ENCODE peak calls at places on chromosomes 13 and 19, in four cellular contexts. One of them, this sample, is unnamed.
A peak's percentile ranks its signal among the peaks of the same experiment; 100 is the strongest.

GRCh38 chr13:101309014-101309619 is 107.2 kb downstream of the NALCN start:
- DNase-seq in dorsolateral prefrontal cortex: no peak
- DNase-seq in sigmoid colon: no peak
- DNase-seq in OCI-LY7: no peak
- DNase-seq in this sample: no peak

GRCh38 chr13:25819856-25820530 is 231.8 kb downstream of the SHISA2 start:
- DNase-seq in dorsolateral prefrontal cortex: no peak
- DNase-seq in sigmoid colon: no peak
- DNase-seq in OCI-LY7: no peak
- DNase-seq in this sample: no peak

GRCh38 chr13:41199526-41199925 is 5.2 kb upstream of the KBTBD7 start:
- DNase-seq in dorsolateral prefrontal cortex: no peak
- DNase-seq in sigmoid colon: no peak
- DNase-seq in OCI-LY7: peak; percentile 42
- DNase-seq in this sample: no peak

GRCh38 chr13:49532593-49532992 is 36.8 kb downstream of the PHF11 start:
- DNase-seq in dorsolateral prefrontal cortex: no peak
- DNase-seq in sigmoid colon: no peak
- DNase-seq in OCI-LY7: no peak
- DNase-seq in this sample: no peak

GRCh38 chr13:107079423-107080099 is 511.6 kb upstream of the ARGLU1 start:
- DNase-seq in dorsolateral prefrontal cortex: no peak
- DNase-seq in sigmoid colon: no peak
- DNase-seq in OCI-LY7: peak; percentile 20
- DNase-seq in this sample: no peak

GRCh38 chr13:101977475-101977874 is 424.4 kb downstream of the FGF14 start:
- DNase-seq in dorsolateral prefrontal cortex: no peak
- DNase-seq in sigmoid colon: no peak
- DNase-seq in OCI-LY7: no peak
- DNase-seq in this sample: no peak

GRCh38 chr13:43180837-43181236 is 157.5 kb downstream of the DNAJC15 start:
- DNase-seq in dorsolateral prefrontal cortex: no peak
- DNase-seq in sigmoid colon: no peak
- DNase-seq in OCI-LY7: no peak
- DNase-seq in this sample: no peak

GRCh38 chr19:2318923-2319322 is 9.5 kb downstream of the LSM7 start:
- DNase-seq in dorsolateral prefrontal cortex: no peak
- DNase-seq in sigmoid colon: no peak
- DNase-seq in OCI-LY7: no peak
- DNase-seq in this sample: no peak

GRCh38 chr13:36543671-36544070 is 111.4 kb downstream of the CCNA1 start:
- DNase-seq in dorsolateral prefrontal cortex: no peak
- DNase-seq in sigmoid colon: no peak
- DNase-seq in OCI-LY7: no peak
- DNase-seq in this sample: no peak

GRCh38 chr19:23527797-23528196 is 132.5 kb upstream of the ZNF91 start:
- DNase-seq in dorsolateral prefrontal cortex: no peak
- DNase-seq in sigmoid colon: no peak
- DNase-seq in OCI-LY7: peak; percentile 2
- DNase-seq in this sample: no peak

GRCh38 chr13:40665061-40665753 is 1.2 kb downstream of the FOXO1 start:
- DNase-seq in dorsolateral prefrontal cortex: no peak
- DNase-seq in sigmoid colon: no peak
- DNase-seq in OCI-LY7: peak; percentile 68
- DNase-seq in this sample: no peak

DNA sequence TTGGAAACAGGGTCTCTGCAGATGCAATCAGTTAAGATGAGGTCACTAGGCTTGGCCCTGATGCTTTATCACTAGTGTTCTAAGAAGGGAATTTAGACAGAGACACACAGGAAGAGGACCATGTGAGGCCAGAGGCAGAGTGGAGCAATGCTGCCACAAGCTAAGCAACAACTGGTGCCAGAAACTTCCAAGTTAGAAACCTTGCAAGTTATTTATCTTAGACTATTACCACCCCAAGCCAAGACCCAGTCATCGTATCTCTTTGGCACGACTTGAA is 81.1 kb downstream of the DOCK9 start:
- DNase-seq in dorsolateral prefrontal cortex: no peak
- DNase-seq in sigmoid colon: no peak
- DNase-seq in OCI-LY7: no peak
- DNase-seq in this sample: no peak
- H3K4me3 ChIP-seq in dorsolateral prefrontal cortex: no peak overlapping the region
- H3K4me3 ChIP-seq in sigmoid colon: no peak overlapping the region
- H3K4me3 ChIP-seq in OCI-LY7: no peak overlapping the region
- H3K4me3 ChIP-seq in this sample: no peak overlapping the region

DNA sequence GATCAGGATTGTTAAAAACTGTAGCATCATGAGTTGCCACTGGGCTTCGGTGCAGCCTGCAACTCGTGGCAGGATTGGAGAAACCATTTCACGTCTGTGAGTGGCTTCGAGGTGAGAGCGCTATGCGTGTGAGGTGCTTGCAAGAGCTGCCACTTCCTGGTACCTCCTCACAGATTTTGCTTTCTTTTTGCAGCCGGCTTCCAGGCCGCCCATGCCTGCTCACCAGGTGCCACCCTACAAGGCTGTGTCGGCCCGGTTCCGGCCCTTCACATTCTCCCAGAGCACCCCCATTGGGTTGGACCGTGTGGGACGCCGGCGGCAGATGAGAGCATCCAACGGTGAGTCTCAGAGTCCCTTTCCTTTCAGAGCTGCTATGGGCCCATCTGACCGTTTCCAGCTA is 57.9 kb upstream of the C1QTNF9 start:
- DNase-seq in dorsolateral prefrontal cortex: no peak
- DNase-seq in sigmoid colon: peak; percentile 52
- DNase-seq in OCI-LY7: no peak
- DNase-seq in this sample: no peak
- H3K4me3 ChIP-seq in dorsolateral prefrontal cortex: no peak overlapping the region
- H3K4me3 ChIP-seq in sigmoid colon: no peak overlapping the region
- H3K4me3 ChIP-seq in OCI-LY7: no peak overlapping the region
- H3K4me3 ChIP-seq in this sample: no peak overlapping the region

GRCh38 chr19:10270180-10270615 is 722 bp upstream of the ICAM1 start:
- DNase-seq in dorsolateral prefrontal cortex: peak; percentile 27
- DNase-seq in sigmoid colon: peak; percentile 83
- DNase-seq in OCI-LY7: no peak
- DNase-seq in this sample: no peak
- H3K4me3 ChIP-seq in dorsolateral prefrontal cortex: peak overlapping the region; percentile 47
- H3K4me3 ChIP-seq in sigmoid colon: peak overlapping the region; percentile 40
- H3K4me3 ChIP-seq in OCI-LY7: peak overlapping the region; percentile 66
- H3K4me3 ChIP-seq in this sample: no peak overlapping the region

GRCh38 chr19:55676384-55676783 is 1.4 kb downstream of the EPN1 start:
- DNase-seq in dorsolateral prefrontal cortex: peak; percentile 20
- DNase-seq in sigmoid colon: no peak
- DNase-seq in OCI-LY7: peak; percentile 34
- DNase-seq in this sample: no peak

GRCh38 chr19:55678121-55678671 is 3.2 kb downstream of the EPN1 start:
- DNase-seq in dorsolateral prefrontal cortex: peak; percentile 17
- DNase-seq in sigmoid colon: no peak
- DNase-seq in OCI-LY7: peak; percentile 96
- DNase-seq in this sample: no peak

GRCh38 chr19:55677572-55678028 is 2.6 kb downstream of the EPN1 start:
- DNase-seq in dorsolateral prefrontal cortex: no peak
- DNase-seq in sigmoid colon: no peak
- DNase-seq in OCI-LY7: peak; percentile 50
- DNase-seq in this sample: no peak

GRCh38 chr19:55675661-55676354 is 782 bp downstream of the EPN1 start:
- DNase-seq in dorsolateral prefrontal cortex: no peak
- DNase-seq in sigmoid colon: no peak
- DNase-seq in OCI-LY7: peak; percentile 28
- DNase-seq in this sample: no peak

GRCh38 chr19:55676889-55677505 is 2.0 kb downstream of the EPN1 start:
- DNase-seq in dorsolateral prefrontal cortex: no peak
- DNase-seq in sigmoid colon: no peak
- DNase-seq in OCI-LY7: no peak
- DNase-seq in this sample: no peak
- H3K4me3 ChIP-seq in dorsolateral prefrontal cortex: no peak overlapping the region
- H3K4me3 ChIP-seq in sigmoid colon: no peak overlapping the region
- H3K4me3 ChIP-seq in OCI-LY7: peak overlapping the region; percentile 95
- H3K4me3 ChIP-seq in this sample: peak overlapping the region; percentile 95

GRCh38 chr19:3784607-3785463 is 1.3 kb downstream of the MATK start:
- DNase-seq in dorsolateral prefrontal cortex: no peak
- DNase-seq in sigmoid colon: no peak
- DNase-seq in OCI-LY7: no peak
- DNase-seq in this sample: no peak
- H3K4me3 ChIP-seq in dorsolateral prefrontal cortex: peak overlapping the region; percentile 45
- H3K4me3 ChIP-seq in sigmoid colon: no peak overlapping the region
- H3K4me3 ChIP-seq in OCI-LY7: no peak overlapping the region
- H3K4me3 ChIP-seq in this sample: no peak overlapping the region

GRCh38 chr13:71483733-71484132 is 383.3 kb downstream of the DACH1 start:
- DNase-seq in dorsolateral prefrontal cortex: no peak
- DNase-seq in sigmoid colon: no peak
- DNase-seq in OCI-LY7: no peak
- DNase-seq in this sample: no peak

DNA sequence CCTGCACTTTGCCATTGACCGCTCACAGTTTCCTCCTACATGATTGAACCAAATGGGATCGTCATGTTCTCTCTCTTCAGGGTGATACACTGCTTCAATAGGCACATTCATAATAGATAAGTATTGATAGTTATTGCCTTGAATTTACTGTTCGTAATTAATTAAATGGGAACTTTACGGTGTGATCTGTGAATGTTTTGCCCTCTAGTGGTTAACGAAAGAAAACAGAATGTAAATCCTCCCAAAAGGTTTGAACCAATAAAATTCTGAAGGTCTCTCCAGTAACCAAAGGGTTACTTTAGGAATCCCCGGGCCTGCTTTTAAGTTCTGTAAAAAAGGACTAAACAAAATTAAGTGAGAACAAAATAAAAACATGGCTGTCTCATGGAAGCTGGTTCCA is 389.3 kb downstream of the DACH1 start:
- DNase-seq in dorsolateral prefrontal cortex: no peak
- DNase-seq in sigmoid colon: no peak
- DNase-seq in OCI-LY7: no peak
- DNase-seq in this sample: no peak
- H3K4me3 ChIP-seq in dorsolateral prefrontal cortex: no peak overlapping the region
- H3K4me3 ChIP-seq in sigmoid colon: no peak overlapping the region
- H3K4me3 ChIP-seq in OCI-LY7: no peak overlapping the region
- H3K4me3 ChIP-seq in this sample: no peak overlapping the region

GRCh38 chr13:48093588-48093987 is 1.3 kb downstream of the MED4 start:
- DNase-seq in dorsolateral prefrontal cortex: no peak
- DNase-seq in sigmoid colon: no peak
- DNase-seq in OCI-LY7: no peak
- DNase-seq in this sample: no peak
- H3K4me3 ChIP-seq in dorsolateral prefrontal cortex: peak overlapping the region; percentile 92
- H3K4me3 ChIP-seq in sigmoid colon: no peak overlapping the region
- H3K4me3 ChIP-seq in OCI-LY7: peak overlapping the region; percentile 99
- H3K4me3 ChIP-seq in this sample: peak overlapping the region; percentile 97

GRCh38 chr19:12647490-12648071 is 19.0 kb downstream of the MAN2B1 start:
- DNase-seq in dorsolateral prefrontal cortex: no peak
- DNase-seq in sigmoid colon: peak; percentile 83
- DNase-seq in OCI-LY7: no peak
- DNase-seq in this sample: no peak
- H3K4me3 ChIP-seq in dorsolateral prefrontal cortex: peak overlapping the region; percentile 35
- H3K4me3 ChIP-seq in sigmoid colon: peak overlapping the region; percentile 31
- H3K4me3 ChIP-seq in OCI-LY7: no peak overlapping the region
- H3K4me3 ChIP-seq in this sample: no peak overlapping the region